ENCODE peak calls at places on chromosomes 4 and X, in eight cellular contexts. One of them, this sample, is unnamed.

GRCh38 chr4:76036855-76037254 is 985 bp upstream of the CXCL11 start:
- ATAC-seq in HCT116: peak
- ATAC-seq in HepG2: peak
- ATAC-seq in Panc1: no peak
- ATAC-seq in GM23338: peak
- ATAC-seq in upper lobe of left lung: no peak
- ATAC-seq in K562: peak
- ATAC-seq in GM12878: peak
- ATAC-seq in this sample: no peak

GRCh38 chr4:4981427-4981826 is 37.8 kb downstream of the CYTL1 start:
- ATAC-seq in HCT116: no peak
- ATAC-seq in HepG2: no peak
- ATAC-seq in Panc1: no peak
- ATAC-seq in GM23338: no peak
- ATAC-seq in upper lobe of left lung: peak
- ATAC-seq in K562: no peak
- ATAC-seq in GM12878: no peak
- ATAC-seq in this sample: peak

GRCh38 chrX:154378059-154378798 is 866 bp upstream of the EMD start:
- ATAC-seq in HCT116: peak
- ATAC-seq in HepG2: peak
- ATAC-seq in Panc1: peak
- ATAC-seq in GM23338: peak
- ATAC-seq in upper lobe of left lung: peak
- ATAC-seq in K562: peak
- ATAC-seq in GM12878: peak
- ATAC-seq in this sample: no peak

GRCh38 chrX:11944486-11944885 is 186.4 kb downstream of the MSL3 start:
- ATAC-seq in HCT116: peak
- ATAC-seq in HepG2: peak
- ATAC-seq in Panc1: no peak
- ATAC-seq in GM23338: peak
- ATAC-seq in upper lobe of left lung: no peak
- ATAC-seq in K562: peak
- ATAC-seq in GM12878: peak
- ATAC-seq in this sample: no peak

GRCh38 chr4:26081795-26082498 is 167.9 kb downstream of the SMIM20 start:
- ATAC-seq in HCT116: peak
- ATAC-seq in HepG2: peak
- ATAC-seq in Panc1: no peak
- ATAC-seq in GM23338: peak
- ATAC-seq in upper lobe of left lung: peak
- ATAC-seq in K562: peak
- ATAC-seq in GM12878: peak
- ATAC-seq in this sample: no peak

GRCh38 chr4:163166041-163166579 is 580 bp downstream of the NAF1 start:
- ATAC-seq in HCT116: peak
- ATAC-seq in HepG2: peak
- ATAC-seq in Panc1: peak
- ATAC-seq in GM23338: peak
- ATAC-seq in upper lobe of left lung: peak
- ATAC-seq in K562: peak
- ATAC-seq in GM12878: peak
- ATAC-seq in this sample: peak

GRCh38 chrX:121504148-121504547 is 456.7 kb downstream of the GLUD2 start:
- ATAC-seq in HCT116: no peak
- ATAC-seq in HepG2: no peak
- ATAC-seq in Panc1: no peak
- ATAC-seq in GM23338: no peak
- ATAC-seq in upper lobe of left lung: no peak
- ATAC-seq in K562: no peak
- ATAC-seq in GM12878: no peak
- ATAC-seq in this sample: no peak

GRCh38 chr4:141652161-141652778 is 15.9 kb downstream of the IL15 start:
- ATAC-seq in HCT116: no peak
- ATAC-seq in HepG2: no peak
- ATAC-seq in Panc1: no peak
- ATAC-seq in GM23338: no peak
- ATAC-seq in upper lobe of left lung: no peak
- ATAC-seq in K562: no peak
- ATAC-seq in GM12878: no peak
- ATAC-seq in this sample: peak

GRCh38 chr4:145785391-145786008 is 105.6 kb downstream of the C4orf51 start:
- ATAC-seq in HCT116: no peak
- ATAC-seq in HepG2: peak
- ATAC-seq in Panc1: no peak
- ATAC-seq in GM23338: no peak
- ATAC-seq in upper lobe of left lung: no peak
- ATAC-seq in K562: no peak
- ATAC-seq in GM12878: no peak
- ATAC-seq in this sample: no peak

GRCh38 chr4:26871611-26872010 is 11.0 kb downstream of the STIM2 start:
- ATAC-seq in HCT116: no peak
- ATAC-seq in HepG2: no peak
- ATAC-seq in Panc1: no peak
- ATAC-seq in GM23338: no peak
- ATAC-seq in upper lobe of left lung: no peak
- ATAC-seq in K562: no peak
- ATAC-seq in GM12878: no peak
- ATAC-seq in this sample: no peak

GRCh38 chr4:112214397-112215264 is 17.0 kb upstream of the AP1AR start:
- ATAC-seq in HCT116: peak
- ATAC-seq in HepG2: peak
- ATAC-seq in Panc1: no peak
- ATAC-seq in GM23338: no peak
- ATAC-seq in upper lobe of left lung: no peak
- ATAC-seq in K562: peak
- ATAC-seq in GM12878: peak
- ATAC-seq in this sample: no peak

GRCh38 chr4:184503869-184504300 is 29.5 kb upstream of the IRF2 start:
- ATAC-seq in HCT116: no peak
- ATAC-seq in HepG2: no peak
- ATAC-seq in Panc1: no peak
- ATAC-seq in GM23338: no peak
- ATAC-seq in upper lobe of left lung: peak
- ATAC-seq in K562: no peak
- ATAC-seq in GM12878: no peak
- ATAC-seq in this sample: no peak

GRCh38 chr4:11566440-11567022 is 137.8 kb upstream of the HS3ST1 start:
- ATAC-seq in HCT116: no peak
- ATAC-seq in HepG2: no peak
- ATAC-seq in Panc1: no peak
- ATAC-seq in GM23338: no peak
- ATAC-seq in upper lobe of left lung: no peak
- ATAC-seq in K562: no peak
- ATAC-seq in GM12878: peak
- ATAC-seq in this sample: no peak

GRCh38 chr4:51830146-51830545 is 12.8 kb upstream of the DCUN1D4 start:
- ATAC-seq in HCT116: no peak
- ATAC-seq in HepG2: no peak
- ATAC-seq in Panc1: no peak
- ATAC-seq in GM23338: no peak
- ATAC-seq in upper lobe of left lung: no peak
- ATAC-seq in K562: no peak
- ATAC-seq in GM12878: no peak
- ATAC-seq in this sample: no peak

GRCh38 chr4:151540728-151541437 is 131.9 kb downstream of the FHIP1A start:
- ATAC-seq in HCT116: peak
- ATAC-seq in HepG2: no peak
- ATAC-seq in Panc1: peak
- ATAC-seq in GM23338: no peak
- ATAC-seq in upper lobe of left lung: peak
- ATAC-seq in K562: no peak
- ATAC-seq in GM12878: no peak
- ATAC-seq in this sample: no peak

GRCh38 chr4:3399277-3400194 is 42.2 kb upstream of the HGFAC start:
- ATAC-seq in HCT116: peak
- ATAC-seq in HepG2: peak
- ATAC-seq in Panc1: peak
- ATAC-seq in GM23338: peak
- ATAC-seq in upper lobe of left lung: no peak
- ATAC-seq in K562: peak
- ATAC-seq in GM12878: peak
- ATAC-seq in this sample: no peak

GRCh38 chr4:131540256-131540655 is 1608.8 kb upstream of the PCDH10 start:
- ATAC-seq in HCT116: no peak
- ATAC-seq in HepG2: no peak
- ATAC-seq in Panc1: no peak
- ATAC-seq in GM23338: peak
- ATAC-seq in upper lobe of left lung: no peak
- ATAC-seq in K562: no peak
- ATAC-seq in GM12878: no peak
- ATAC-seq in this sample: no peak

GRCh38 chr4:33381806-33382205 is 2661.6 kb downstream of the PCDH7 start:
- ATAC-seq in HCT116: no peak
- ATAC-seq in HepG2: no peak
- ATAC-seq in Panc1: no peak
- ATAC-seq in GM23338: no peak
- ATAC-seq in upper lobe of left lung: no peak
- ATAC-seq in K562: no peak
- ATAC-seq in GM12878: no peak
- ATAC-seq in this sample: no peak

GRCh38 chr4:33390977-33391376 is 2670.8 kb downstream of the PCDH7 start:
- ATAC-seq in HCT116: no peak
- ATAC-seq in HepG2: no peak
- ATAC-seq in Panc1: no peak
- ATAC-seq in GM23338: no peak
- ATAC-seq in upper lobe of left lung: no peak
- ATAC-seq in K562: no peak
- ATAC-seq in GM12878: no peak
- ATAC-seq in this sample: no peak

GRCh38 chr4:33386761-33387160 is 2666.6 kb downstream of the PCDH7 start:
- ATAC-seq in HCT116: peak
- ATAC-seq in HepG2: no peak
- ATAC-seq in Panc1: no peak
- ATAC-seq in GM23338: no peak
- ATAC-seq in upper lobe of left lung: no peak
- ATAC-seq in K562: no peak
- ATAC-seq in GM12878: peak
- ATAC-seq in this sample: no peak
- TF ChIP-seq CTCF in HCT116: peak
- TF ChIP-seq CTCF in HepG2: no peak
- TF ChIP-seq CTCF in Panc1: no peak
- TF ChIP-seq CTCF in GM23338: peak
- TF ChIP-seq CTCF in upper lobe of left lung: no peak
- TF ChIP-seq CTCF in K562: no peak
- TF ChIP-seq CTCF in GM12878: no peak
- TF ChIP-seq CTCF in this sample: no peak

GRCh38 chrX:1481636-1482529 is 29.2 kb upstream of the ASMTL start:
- ATAC-seq in HCT116: peak
- ATAC-seq in HepG2: peak
- ATAC-seq in Panc1: peak
- ATAC-seq in GM23338: peak
- ATAC-seq in upper lobe of left lung: peak
- ATAC-seq in K562: peak
- ATAC-seq in GM12878: peak
- ATAC-seq in this sample: peak
- TF ChIP-seq POLR2AphosphoS5 in HCT116: peak
- TF ChIP-seq POLR2AphosphoS5 in HepG2: peak
- TF ChIP-seq POLR2AphosphoS5 in Panc1: no peak
- TF ChIP-seq POLR2AphosphoS5 in GM23338: no peak
- TF ChIP-seq POLR2AphosphoS5 in upper lobe of left lung: peak
- TF ChIP-seq POLR2AphosphoS5 in K562: no peak
- TF ChIP-seq POLR2AphosphoS5 in GM12878: peak
- TF ChIP-seq POLR2AphosphoS5 in this sample: no peak

GRCh38 chr4:55385201-55385649 is 10.5 kb upstream of the TMEM165 start:
- ATAC-seq in HCT116: no peak
- ATAC-seq in HepG2: peak
- ATAC-seq in Panc1: peak
- ATAC-seq in GM23338: peak
- ATAC-seq in upper lobe of left lung: no peak
- ATAC-seq in K562: peak
- ATAC-seq in GM12878: peak
- ATAC-seq in this sample: no peak

GRCh38 chr4:55386073-55386472 is 9.7 kb upstream of the TMEM165 start:
- ATAC-seq in HCT116: peak
- ATAC-seq in HepG2: peak
- ATAC-seq in Panc1: peak
- ATAC-seq in GM23338: peak
- ATAC-seq in upper lobe of left lung: peak
- ATAC-seq in K562: peak
- ATAC-seq in GM12878: peak
- ATAC-seq in this sample: no peak

GRCh38 chr4:55381502-55381901 is 14.3 kb upstream of the TMEM165 start:
- ATAC-seq in HCT116: no peak
- ATAC-seq in HepG2: peak
- ATAC-seq in Panc1: no peak
- ATAC-seq in GM23338: no peak
- ATAC-seq in upper lobe of left lung: no peak
- ATAC-seq in K562: peak
- ATAC-seq in GM12878: no peak
- ATAC-seq in this sample: no peak

GRCh38 chr4:55382515-55383003 is 13.2 kb upstream of the TMEM165 start:
- ATAC-seq in HCT116: no peak
- ATAC-seq in HepG2: no peak
- ATAC-seq in Panc1: no peak
- ATAC-seq in GM23338: no peak
- ATAC-seq in upper lobe of left lung: no peak
- ATAC-seq in K562: no peak
- ATAC-seq in GM12878: no peak
- ATAC-seq in this sample: no peak

GRCh38 chr4:55386840-55387239 is 8.9 kb upstream of the TMEM165 start:
- ATAC-seq in HCT116: no peak
- ATAC-seq in HepG2: peak
- ATAC-seq in Panc1: no peak
- ATAC-seq in GM23338: no peak
- ATAC-seq in upper lobe of left lung: no peak
- ATAC-seq in K562: peak
- ATAC-seq in GM12878: no peak
- ATAC-seq in this sample: no peak
- H3K4me3 ChIP-seq in HCT116: no peak
- H3K4me3 ChIP-seq in HepG2: no peak
- H3K4me3 ChIP-seq in Panc1: no peak
- H3K4me3 ChIP-seq in GM23338: no peak
- H3K4me3 ChIP-seq in upper lobe of left lung: no peak
- H3K4me3 ChIP-seq in K562: no peak
- H3K4me3 ChIP-seq in GM12878: no peak
- H3K4me3 ChIP-seq in this sample: no peak

DNA sequence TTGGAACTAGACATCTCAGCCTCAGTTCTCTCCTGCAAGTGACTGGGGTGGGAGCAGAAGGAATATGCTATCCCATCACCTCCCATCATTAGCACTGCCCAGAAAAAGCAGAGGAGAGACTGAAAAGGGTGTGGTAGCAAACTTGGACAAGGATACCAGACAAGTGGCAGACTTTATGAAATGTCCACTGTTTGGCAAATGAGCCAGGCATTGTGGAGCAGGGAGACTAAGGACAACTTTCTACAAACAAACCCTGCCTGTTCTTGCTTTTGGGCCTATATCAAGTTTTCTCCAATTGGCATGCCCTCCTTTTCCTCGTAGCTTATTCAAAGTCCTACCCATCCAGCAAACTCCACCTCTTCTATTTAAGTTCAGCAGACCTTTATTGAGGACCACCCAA is 41.6 kb downstream of the ZCCHC12 start:
- ATAC-seq in HCT116: no peak
- ATAC-seq in HepG2: no peak
- ATAC-seq in Panc1: no peak
- ATAC-seq in GM23338: no peak
- ATAC-seq in upper lobe of left lung: no peak
- ATAC-seq in K562: no peak
- ATAC-seq in GM12878: no peak
- ATAC-seq in this sample: no peak
- TF ChIP-seq CTCF in HCT116: no peak
- TF ChIP-seq CTCF in HepG2: no peak
- TF ChIP-seq CTCF in Panc1: no peak
- TF ChIP-seq CTCF in GM23338: no peak
- TF ChIP-seq CTCF in upper lobe of left lung: no peak
- TF ChIP-seq CTCF in K562: no peak
- TF ChIP-seq CTCF in GM12878: no peak
- TF ChIP-seq CTCF in this sample: no peak

GRCh38 chr4:13705521-13706035 is 78.1 kb upstream of the BOD1L1 start:
- ATAC-seq in HCT116: no peak
- ATAC-seq in HepG2: peak
- ATAC-seq in Panc1: peak
- ATAC-seq in GM23338: no peak
- ATAC-seq in upper lobe of left lung: peak
- ATAC-seq in K562: no peak
- ATAC-seq in GM12878: no peak
- ATAC-seq in this sample: peak
- TF ChIP-seq POLR2AphosphoS5 in HCT116: no peak
- TF ChIP-seq POLR2AphosphoS5 in HepG2: no peak
- TF ChIP-seq POLR2AphosphoS5 in Panc1: no peak
- TF ChIP-seq POLR2AphosphoS5 in GM23338: no peak
- TF ChIP-seq POLR2AphosphoS5 in upper lobe of left lung: no peak
- TF ChIP-seq POLR2AphosphoS5 in K562: no peak
- TF ChIP-seq POLR2AphosphoS5 in GM12878: no peak
- TF ChIP-seq POLR2AphosphoS5 in this sample: no peak

This sample was measured in gastroesophageal sphincter.